ENCODE peak calls at places on chromosomes 12 and 14, in six cellular contexts. One of them, this sample, is unnamed.

GRCh38 chr12:93960521-93960920 is 187.9 kb upstream of the PLXNC1 start:
- DNase-seq in DND-41: no peak
- DNase-seq in BE2C: no peak
- DNase-seq in A549: no peak
- DNase-seq in transverse colon: no peak
- DNase-seq in left ventricle myocardium inferior: no peak
- DNase-seq in this sample: no peak

GRCh38 chr14:21071225-21072041 is 1.3 kb downstream of the ARHGEF40 start:
- DNase-seq in DND-41: peak; percentile 79
- DNase-seq in BE2C: peak; percentile 93
- DNase-seq in A549: peak; percentile 58
- DNase-seq in transverse colon: peak; percentile 85
- DNase-seq in left ventricle myocardium inferior: peak; percentile 91
- DNase-seq in this sample: peak; percentile 76

GRCh38 chr14:50527970-50528369 is 4.4 kb downstream of the MAP4K5 start:
- DNase-seq in DND-41: no peak
- DNase-seq in BE2C: no peak
- DNase-seq in A549: no peak
- DNase-seq in transverse colon: no peak
- DNase-seq in left ventricle myocardium inferior: no peak
- DNase-seq in this sample: no peak

GRCh38 chr14:90242444-90242843 is 13.9 kb upstream of the PSMC1 start:
- DNase-seq in DND-41: no peak
- DNase-seq in BE2C: no peak
- DNase-seq in A549: no peak
- DNase-seq in transverse colon: no peak
- DNase-seq in left ventricle myocardium inferior: no peak
- DNase-seq in this sample: no peak

GRCh38 chr12:51926718-51927117 is 19.4 kb downstream of the ACVRL1 start:
- DNase-seq in DND-41: peak; percentile 13
- DNase-seq in BE2C: peak; percentile 62
- DNase-seq in A549: peak; percentile 71
- DNase-seq in transverse colon: peak; percentile 77
- DNase-seq in left ventricle myocardium inferior: no peak
- DNase-seq in this sample: no peak

GRCh38 chr14:57136669-57137068 is 132.0 kb downstream of the EXOC5 start:
- DNase-seq in DND-41: no peak
- DNase-seq in BE2C: no peak
- DNase-seq in A549: no peak
- DNase-seq in transverse colon: no peak
- DNase-seq in left ventricle myocardium inferior: peak; percentile 38
- DNase-seq in this sample: no peak

GRCh38 chr14:102140750-102141145 is 1.1 kb downstream of the WDR20 start:
- DNase-seq in DND-41: no peak
- DNase-seq in BE2C: no peak
- DNase-seq in A549: no peak
- DNase-seq in transverse colon: no peak
- DNase-seq in left ventricle myocardium inferior: no peak
- DNase-seq in this sample: no peak

GRCh38 chr14:92505826-92506225 is 7.8 kb upstream of the RIN3 start:
- DNase-seq in DND-41: no peak
- DNase-seq in BE2C: no peak
- DNase-seq in A549: no peak
- DNase-seq in transverse colon: no peak
- DNase-seq in left ventricle myocardium inferior: no peak
- DNase-seq in this sample: no peak

GRCh38 chr14:33118653-33119052 is 180.0 kb downstream of the NPAS3 start:
- DNase-seq in DND-41: no peak
- DNase-seq in BE2C: no peak
- DNase-seq in A549: no peak
- DNase-seq in transverse colon: no peak
- DNase-seq in left ventricle myocardium inferior: no peak
- DNase-seq in this sample: peak; percentile 4

GRCh38 chr12:1528791-1529190 is 65.6 kb downstream of the FBXL14 start:
- DNase-seq in DND-41: no peak
- DNase-seq in BE2C: no peak
- DNase-seq in A549: no peak
- DNase-seq in transverse colon: no peak
- DNase-seq in left ventricle myocardium inferior: no peak
- DNase-seq in this sample: no peak

GRCh38 chr14:64410084-64410774 is 22.1 kb downstream of the MTHFD1 start:
- DNase-seq in DND-41: no peak
- DNase-seq in BE2C: no peak
- DNase-seq in A549: peak; percentile 72
- DNase-seq in transverse colon: no peak
- DNase-seq in left ventricle myocardium inferior: no peak
- DNase-seq in this sample: no peak

GRCh38 chr12:128467882-128468281 is 200.9 kb downstream of the TMEM132C start:
- DNase-seq in DND-41: no peak
- DNase-seq in BE2C: no peak
- DNase-seq in A549: no peak
- DNase-seq in transverse colon: no peak
- DNase-seq in left ventricle myocardium inferior: no peak
- DNase-seq in this sample: no peak

GRCh38 chr12:100138048-100138907 is 4.4 kb downstream of the BLTP3B start:
- DNase-seq in DND-41: no peak
- DNase-seq in BE2C: no peak
- DNase-seq in A549: peak; percentile 45
- DNase-seq in transverse colon: no peak
- DNase-seq in left ventricle myocardium inferior: no peak
- DNase-seq in this sample: no peak

GRCh38 chr14:71414631-71415403 is 507.6 kb downstream of the PCNX1 start:
- DNase-seq in DND-41: no peak
- DNase-seq in BE2C: no peak
- DNase-seq in A549: no peak
- DNase-seq in transverse colon: no peak
- DNase-seq in left ventricle myocardium inferior: no peak
- DNase-seq in this sample: no peak

GRCh38 chr12:49784756-49785409 is 43.3 kb downstream of the NCKAP5L start:
- DNase-seq in DND-41: no peak
- DNase-seq in BE2C: no peak
- DNase-seq in A549: peak; percentile 23
- DNase-seq in transverse colon: no peak
- DNase-seq in left ventricle myocardium inferior: no peak
- DNase-seq in this sample: no peak

GRCh38 chr12:100737168-100737567 is 57.4 kb upstream of the ANO4 start:
- DNase-seq in DND-41: no peak
- DNase-seq in BE2C: no peak
- DNase-seq in A549: peak; percentile 6
- DNase-seq in transverse colon: no peak
- DNase-seq in left ventricle myocardium inferior: no peak
- DNase-seq in this sample: no peak

GRCh38 chr12:5003025-5003666 is 40.5 kb upstream of the KCNA5 start:
- DNase-seq in DND-41: peak; percentile 55
- DNase-seq in BE2C: peak; percentile 61
- DNase-seq in A549: peak; percentile 61
- DNase-seq in transverse colon: peak; percentile 68
- DNase-seq in left ventricle myocardium inferior: peak; percentile 54
- DNase-seq in this sample: peak; percentile 76

GRCh38 chr14:43647302-43647701 is 859.8 kb downstream of the FSCB start:
- DNase-seq in DND-41: no peak
- DNase-seq in BE2C: no peak
- DNase-seq in A549: peak; percentile 4
- DNase-seq in transverse colon: no peak
- DNase-seq in left ventricle myocardium inferior: no peak
- DNase-seq in this sample: no peak
- TF ChIP-seq CTCF in DND-41: peak; percentile 7
- TF ChIP-seq CTCF in BE2C: peak; percentile 8
- TF ChIP-seq CTCF in A549: no peak
- TF ChIP-seq CTCF in transverse colon: no peak
- TF ChIP-seq CTCF in left ventricle myocardium inferior: no peak
- TF ChIP-seq CTCF in this sample: no peak

DNA sequence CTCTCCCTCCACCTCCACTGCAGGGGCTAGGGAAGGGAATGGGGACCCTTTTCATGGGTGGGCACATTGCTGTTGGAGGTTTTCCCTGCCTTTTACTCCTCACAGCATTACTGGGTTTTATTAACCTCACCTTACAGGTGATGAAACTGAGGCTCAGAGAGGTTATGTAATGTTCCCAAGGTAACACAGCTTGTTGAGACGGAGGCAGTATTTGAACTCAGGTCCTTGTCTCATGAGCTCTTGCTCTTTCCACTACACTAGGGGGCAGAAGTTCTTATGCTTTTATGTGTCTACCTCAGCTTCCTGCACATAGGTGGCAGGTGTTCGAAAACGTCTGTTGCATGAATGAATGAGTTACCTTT is 11.7 kb downstream of the CISTR start:
- DNase-seq in DND-41: no peak
- DNase-seq in BE2C: no peak
- DNase-seq in A549: no peak
- DNase-seq in transverse colon: no peak
- DNase-seq in left ventricle myocardium inferior: no peak
- DNase-seq in this sample: no peak
- TF ChIP-seq CTCF in DND-41: no peak
- TF ChIP-seq CTCF in BE2C: no peak
- TF ChIP-seq CTCF in A549: no peak
- TF ChIP-seq CTCF in transverse colon: no peak
- TF ChIP-seq CTCF in left ventricle myocardium inferior: no peak
- TF ChIP-seq CTCF in this sample: no peak

GRCh38 chr12:26830783-26831601 is 2.0 kb downstream of the ITPR2 start:
- DNase-seq in DND-41: peak; percentile 30
- DNase-seq in BE2C: no peak
- DNase-seq in A549: no peak
- DNase-seq in transverse colon: no peak
- DNase-seq in left ventricle myocardium inferior: no peak
- DNase-seq in this sample: no peak

GRCh38 chr12:26832817-26833691 is at the start of gene ITPR2:
- DNase-seq in DND-41: peak; percentile 92
- DNase-seq in BE2C: peak; percentile 98
- DNase-seq in A549: peak; percentile 88
- DNase-seq in transverse colon: peak; percentile 97
- DNase-seq in left ventricle myocardium inferior: peak; percentile 97
- DNase-seq in this sample: peak; percentile 97

GRCh38 chr12:26830358-26830757 is 2.6 kb downstream of the ITPR2 start:
- DNase-seq in DND-41: no peak
- DNase-seq in BE2C: no peak
- DNase-seq in A549: no peak
- DNase-seq in transverse colon: no peak
- DNase-seq in left ventricle myocardium inferior: no peak
- DNase-seq in this sample: no peak

GRCh38 chr12:26833692-26834168 is 736 bp upstream of the ITPR2 start:
- DNase-seq in DND-41: peak; percentile 71
- DNase-seq in BE2C: no peak
- DNase-seq in A549: peak; percentile 32
- DNase-seq in transverse colon: peak; percentile 62
- DNase-seq in left ventricle myocardium inferior: no peak
- DNase-seq in this sample: peak; percentile 57

DNA sequence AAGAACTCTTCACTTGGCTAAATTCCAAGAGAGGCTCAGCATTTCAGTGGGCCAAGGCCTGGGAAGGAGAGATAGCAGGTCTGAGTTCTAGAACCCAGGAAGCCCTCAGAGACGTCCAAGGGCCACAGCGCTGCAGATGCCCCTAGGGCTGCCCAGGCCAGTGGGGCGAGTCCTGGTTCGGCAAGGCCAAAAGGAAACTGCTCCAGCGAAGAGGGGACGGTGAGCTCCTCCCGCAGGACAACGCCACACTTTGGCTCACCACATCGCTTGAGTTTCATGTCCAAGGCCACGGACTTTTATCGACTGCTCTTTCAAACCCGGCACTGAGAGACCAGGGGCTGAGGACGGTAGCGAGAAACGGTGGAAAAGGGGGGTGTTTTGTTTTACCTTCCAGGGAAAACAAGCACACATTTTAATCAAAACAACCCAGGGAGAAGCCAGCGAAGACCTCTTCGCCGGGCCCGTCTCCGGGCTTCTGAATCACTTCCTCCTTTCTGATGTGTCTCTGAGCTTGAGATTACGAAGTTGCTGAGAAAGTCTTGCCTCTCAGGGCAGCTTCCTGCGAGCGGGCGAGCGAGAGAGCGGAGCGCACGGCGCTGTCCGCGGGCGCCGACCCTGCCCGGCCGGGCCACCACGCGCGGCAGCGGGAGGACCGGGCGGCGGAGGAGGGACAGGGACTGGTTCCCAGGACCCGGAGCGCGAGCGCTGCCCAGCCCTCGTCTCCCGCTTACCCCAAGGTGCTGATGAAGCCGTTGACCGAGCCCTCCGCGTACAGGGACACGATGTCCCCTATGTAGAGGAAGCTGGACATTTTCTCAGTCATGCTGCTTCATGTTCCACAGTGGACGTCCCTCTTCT is 806 bp downstream of the ITPR2 start:
- DNase-seq in DND-41: peak; percentile 75
- DNase-seq in BE2C: peak; percentile 55
- DNase-seq in A549: peak; percentile 77
- DNase-seq in transverse colon: peak; percentile 64
- DNase-seq in left ventricle myocardium inferior: peak; percentile 63
- DNase-seq in this sample: peak; percentile 66
- TF ChIP-seq CTCF in DND-41: peak; percentile 37
- TF ChIP-seq CTCF in BE2C: no peak
- TF ChIP-seq CTCF in A549: peak; percentile 19
- TF ChIP-seq CTCF in transverse colon: no peak
- TF ChIP-seq CTCF in left ventricle myocardium inferior: no peak
- TF ChIP-seq CTCF in this sample: no peak

GRCh38 chr14:29220077-29220476 is 453.5 kb downstream of the FOXG1 start:
- DNase-seq in DND-41: no peak
- DNase-seq in BE2C: no peak
- DNase-seq in A549: no peak
- DNase-seq in transverse colon: no peak
- DNase-seq in left ventricle myocardium inferior: no peak
- DNase-seq in this sample: peak; percentile 39

GRCh38 chr14:29227631-29228030 is 461.0 kb downstream of the FOXG1 start:
- DNase-seq in DND-41: no peak
- DNase-seq in BE2C: no peak
- DNase-seq in A549: no peak
- DNase-seq in transverse colon: no peak
- DNase-seq in left ventricle myocardium inferior: no peak
- DNase-seq in this sample: no peak

GRCh38 chr14:29216774-29217232 is 450.2 kb downstream of the FOXG1 start:
- DNase-seq in DND-41: no peak
- DNase-seq in BE2C: no peak
- DNase-seq in A549: no peak
- DNase-seq in transverse colon: no peak
- DNase-seq in left ventricle myocardium inferior: no peak
- DNase-seq in this sample: no peak

GRCh38 chr14:29217813-29218450 is 451.3 kb downstream of the FOXG1 start:
- DNase-seq in DND-41: no peak
- DNase-seq in BE2C: no peak
- DNase-seq in A549: no peak
- DNase-seq in transverse colon: no peak
- DNase-seq in left ventricle myocardium inferior: no peak
- DNase-seq in this sample: no peak

DNA sequence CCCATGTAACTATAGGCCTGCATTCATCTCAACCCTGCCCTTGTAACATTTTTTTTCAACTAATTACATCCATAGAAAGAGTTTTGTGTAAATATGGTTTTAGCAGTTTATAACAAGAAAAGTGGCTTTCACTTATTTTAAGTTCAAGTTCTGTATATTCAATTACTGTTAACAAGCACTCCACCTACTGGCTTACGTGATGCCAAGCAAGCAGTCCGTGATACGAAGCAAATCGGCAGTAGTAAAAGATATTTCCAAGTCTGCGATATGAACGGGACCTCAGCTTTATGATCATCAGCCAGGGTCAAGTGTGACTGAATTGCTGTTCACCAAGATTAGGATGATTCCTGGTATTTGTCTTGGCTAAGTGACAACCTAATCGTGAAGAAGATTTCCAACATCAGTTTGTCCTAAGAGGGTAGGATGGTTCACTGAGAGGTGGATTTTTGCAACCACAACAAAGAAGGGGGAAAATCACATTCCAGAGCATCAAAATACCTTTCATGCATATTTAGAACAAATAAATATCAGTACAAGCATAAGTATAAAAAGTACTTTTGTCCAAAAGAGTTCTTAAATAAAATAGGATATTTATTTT is 456.2 kb downstream of the FOXG1 start:
- DNase-seq in DND-41: no peak
- DNase-seq in BE2C: no peak
- DNase-seq in A549: peak; percentile 41
- DNase-seq in transverse colon: no peak
- DNase-seq in left ventricle myocardium inferior: no peak
- DNase-seq in this sample: peak; percentile 3
- TF ChIP-seq CTCF in DND-41: peak; percentile 34
- TF ChIP-seq CTCF in BE2C: peak; percentile 33
- TF ChIP-seq CTCF in A549: peak; percentile 32
- TF ChIP-seq CTCF in transverse colon: no peak
- TF ChIP-seq CTCF in left ventricle myocardium inferior: no peak
- TF ChIP-seq CTCF in this sample: peak; percentile 36